ENCODE peak calls at places on chromosomes 2 and 18, in five cellular contexts. Y is stimulated activated CD8-positive, alpha-beta memory T cell treated with anti-CD3 and anti-CD28 coated beads, Interleukin-7, amount 100 ng/mL, for 24 hours; K is spleen; F is stimulated activated CD4-positive, alpha-beta T cell treated with anti-CD3 and anti-CD28 coated beads, Interleukin-1b, Interleukin-23, amount 100 ng/mL, for 24 hours; W is cardiac muscle cell. X is an unnamed sample.

GRCh38 chr18:7370812-7371211 is 139.9 kb downstream of the LRRC30 start:
- DNase-seq in Y (no peak), K (peak; percentile 84), F (no peak), W (no peak), X (no peak)

GRCh38 chr2:66477125-66477842 is 42.4 kb downstream of the MEIS1 start:
- DNase-seq in Y (no peak), K (no peak), F (no peak), W (no peak), X (no peak)

GRCh38 chr2:159497256-159497655 is 119.1 kb downstream of the BAZ2B start:
- DNase-seq in Y (no peak), K (no peak), F (no peak), W (no peak), X (no peak)

GRCh38 chr2:57804971-57805370 is 241.6 kb upstream of the VRK2 start:
- DNase-seq in Y (no peak), K (no peak), F (no peak), W (no peak), X (no peak)

GRCh38 chr2:178324072-178324471 is 126.9 kb downstream of the PRKRA start:
- DNase-seq in Y (no peak), K (no peak), F (no peak), W (no peak), X (no peak)

GRCh38 chr2:13682878-13683277 is 949.6 kb upstream of the LRATD1 start:
- DNase-seq in Y (no peak), K (no peak), F (no peak), W (no peak), X (no peak)

GRCh38 chr2:169393068-169393590 is 30.8 kb upstream of the LRP2 start:
- DNase-seq in Y (no peak), K (no peak), F (no peak), W (no peak), X (no peak)

GRCh38 chr2:100058014-100058310 is 84.4 kb downstream of the AFF3 start:
- DNase-seq in Y (no peak), K (no peak), F (no peak), W (no peak), X (no peak)

GRCh38 chr2:61463769-61464475 is 7.0 kb downstream of the USP34 start:
- DNase-seq in Y (no peak), K (no peak), F (no peak), W (no peak), X (no peak)

GRCh38 chr2:239828192-239828972 is 196.8 kb downstream of the NDUFA10 start:
- DNase-seq in Y (no peak), K (peak; percentile 43), F (no peak), W (no peak), X (no peak)

GRCh38 chr18:39244242-39244641 is 1678.6 kb upstream of the CELF4 start:
- DNase-seq in Y (no peak), K (no peak), F (no peak), W (no peak), X (no peak)

GRCh38 chr2:207399301-207399700 is 130.5 kb upstream of the CREB1 start:
- DNase-seq in Y (no peak), K (no peak), F (no peak), W (no peak), X (no peak)

GRCh38 chr2:48844418-48845155 is 89.1 kb upstream of the LHCGR start:
- DNase-seq in Y (no peak), K (no peak), F (no peak), W (no peak), X (no peak)

GRCh38 chr2:74876081-74876886 is 42.4 kb downstream of the HK2 start:
- DNase-seq in Y (no peak), K (no peak), F (peak; percentile 7), W (peak; percentile 63), X (peak; percentile 37)

GRCh38 chr2:44171018-44171417 is 2.3 kb downstream of the PPM1B start:
- DNase-seq in Y (no peak), K (no peak), F (no peak), W (no peak), X (no peak)

GRCh38 chr2:43326116-43326825 is 99.9 kb upstream of the ZFP36L2 start:
- DNase-seq in Y (no peak), K (no peak), F (no peak), W (no peak), X (no peak)

GRCh38 chr2:210169871-210170441 is 1.3 kb downstream of the KANSL1L start:
- DNase-seq in Y (no peak), K (no peak), F (no peak), W (peak; percentile 1), X (no peak)

GRCh38 chr2:177666408-177666807 is 273.8 kb downstream of the AGPS start:
- DNase-seq in Y (no peak), K (no peak), F (no peak), W (no peak), X (no peak)

GRCh38 chr2:139439100-139439499 is 658.9 kb upstream of the NXPH2 start:
- DNase-seq in Y (no peak), K (no peak), F (no peak), W (no peak), X (no peak)

GRCh38 chr2:217016829-217017228 is 157.0 kb upstream of the TNP1 start:
- DNase-seq in Y (no peak), K (no peak), F (no peak), W (no peak), X (no peak)

GRCh38 chr2:62495777-62496176 is 10.2 kb downstream of the TMEM17 start:
- DNase-seq in Y (no peak), K (no peak), F (no peak), W (no peak), X (no peak)

GRCh38 chr2:31075393-31075792 is 62.8 kb downstream of the GALNT14 start:
- DNase-seq in Y (no peak), K (no peak), F (no peak), W (no peak), X (no peak)

GRCh38 chr18:58067611-58068010 is 23.6 kb downstream of the NEDD4L start:
- DNase-seq in Y (no peak), K (no peak), F (no peak), W (no peak), X (no peak)

GRCh38 chr2:98601532-98602132 is 6.7 kb downstream of the COA5 start:
- DNase-seq in Y (no peak), K (no peak), F (no peak), W (peak; percentile 59), X (no peak)

GRCh38 chr2:121613774-121614173 is 35.5 kb downstream of the CLASP1 start:
- DNase-seq in Y (no peak), K (no peak), F (no peak), W (no peak), X (no peak)

GRCh38 chr2:230937362-230937761 is 12.3 kb upstream of the GPR55 start:
- DNase-seq in Y (no peak), K (no peak), F (no peak), W (no peak), X (no peak)

GRCh38 chr2:182595650-182596049 is 120.4 kb upstream of the DNAJC10 start:
- DNase-seq in Y (no peak), K (no peak), F (no peak), W (no peak), X (no peak)

GRCh38 chr2:73489053-73489452 is 103.4 kb downstream of the ALMS1 start:
- DNase-seq in Y (no peak), K (no peak), F (no peak), W (no peak), X (no peak)